ENCODE peak calls at places on chromosome 9, in five cellular contexts. S is CD8-positive, alpha-beta T cell; O is right cardiac atrium; N is colonic mucosa; V is HepG2. I is an unnamed sample.

GRCh38 chr9:8826281-8826680 is 1026.7 kb upstream of the DMAC1 start:
- DNase-seq in N (no peak), S (no peak), O (no peak), V (no peak), I (no peak)

GRCh38 chr9:132078369-132079356 is 1.0 kb downstream of the MED27 start:
- DNase-seq in O (no peak), V (no peak), S (no peak), N (peak; percentile 24), I (no peak)

GRCh38 chr9:98375138-98375726 is 119.8 kb upstream of the TBC1D2 start:
- DNase-seq in O (no peak), N (no peak), S (no peak), V (no peak), I (no peak)

GRCh38 chr9:109422641-109423040 is 75.5 kb downstream of the PTPN3 start:
- DNase-seq in S (no peak), O (no peak), V (no peak), N (no peak), I (no peak)

GRCh38 chr9:82535432-82535998 is 527.4 kb downstream of the RASEF start:
- DNase-seq in S (no peak), N (no peak), V (no peak), O (no peak), I (no peak)

GRCh38 chr9:15295761-15296405 is 11.1 kb downstream of the TTC39B start:
- DNase-seq in S (no peak), N (peak; percentile 44), V (peak; percentile 42), O (no peak), I (no peak)

GRCh38 chr9:5851445-5851844 is 18.5 kb upstream of the ERMP1 start:
- DNase-seq in O (no peak), N (peak; percentile 40), S (no peak), V (no peak), I (no peak)

GRCh38 chr9:100428871-100429654 is 2.1 kb downstream of the MSANTD3 start:
- DNase-seq in S (no peak), N (no peak), V (peak; percentile 89), O (no peak), I (no peak)

GRCh38 chr9:34124103-34124502 is 2.4 kb downstream of the DCAF12 start:
- DNase-seq in N (no peak), S (no peak), V (no peak), O (no peak), I (no peak)

GRCh38 chr9:136083558-136084190 is 11.4 kb downstream of the NACC2 start:
- DNase-seq in O (peak; percentile 39), N (no peak), S (no peak), V (no peak), I (no peak)

GRCh38 chr9:89538874-89539273 is 41.0 kb upstream of the SEMA4D start:
- DNase-seq in O (no peak), V (no peak), S (no peak), N (no peak), I (no peak)

GRCh38 chr9:137757613-137758029 is 120.0 kb upstream of the CACNA1B start:
- DNase-seq in S (no peak), V (no peak), O (no peak), N (no peak), I (no peak)
- H3K9me3 ChIP-seq in S (no peaks in the 10 kb centered on the region), V (no peaks in the 10 kb centered on the region), O (no peaks in the 10 kb centered on the region), N (no peaks in the 10 kb centered on the region), I (no peaks in the 10 kb centered on the region)

GRCh38 chr9:78272307-78272706 is 24.6 kb upstream of the PSAT1 start:
- DNase-seq in V (no peak), N (no peak), S (no peak), O (no peak), I (no peak)
- H3K9me3 ChIP-seq in V (no peaks in the 10 kb centered on the region), N (no peaks in the 10 kb centered on the region), S (no peaks in the 10 kb centered on the region), O (no peaks in the 10 kb centered on the region), I (no peaks in the 10 kb centered on the region)

DNA sequence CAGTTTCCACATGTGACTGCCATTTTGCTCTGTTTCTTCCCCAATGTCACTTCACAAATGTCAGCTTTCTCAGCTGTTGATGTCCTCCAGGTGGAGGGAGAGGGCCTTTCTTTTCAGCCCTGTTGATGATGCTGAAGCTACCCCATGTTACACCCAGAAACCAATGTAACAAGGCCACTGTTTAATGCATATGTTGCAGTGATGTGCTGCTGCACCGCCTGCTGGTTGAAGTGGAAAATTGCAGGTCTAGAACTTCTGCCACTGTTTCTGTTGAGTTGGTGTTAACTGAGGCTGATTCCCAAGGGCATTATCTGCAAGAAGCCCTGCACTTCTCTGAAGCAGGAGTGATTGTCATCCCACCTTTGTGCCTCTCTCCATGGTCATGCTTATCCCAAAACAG is 428.4 kb downstream of the KDM4C start:
- DNase-seq in V (peak; percentile 16), S (no peak), N (peak; percentile 25), O (no peak), I (no peak)
- H3K9me3 ChIP-seq in V (peaks cover 4% of the 10 kb centered on the region), S (no peaks in the 10 kb centered on the region), N (no peaks in the 10 kb centered on the region), O (no peaks in the 10 kb centered on the region), I (no peaks in the 10 kb centered on the region)

DNA sequence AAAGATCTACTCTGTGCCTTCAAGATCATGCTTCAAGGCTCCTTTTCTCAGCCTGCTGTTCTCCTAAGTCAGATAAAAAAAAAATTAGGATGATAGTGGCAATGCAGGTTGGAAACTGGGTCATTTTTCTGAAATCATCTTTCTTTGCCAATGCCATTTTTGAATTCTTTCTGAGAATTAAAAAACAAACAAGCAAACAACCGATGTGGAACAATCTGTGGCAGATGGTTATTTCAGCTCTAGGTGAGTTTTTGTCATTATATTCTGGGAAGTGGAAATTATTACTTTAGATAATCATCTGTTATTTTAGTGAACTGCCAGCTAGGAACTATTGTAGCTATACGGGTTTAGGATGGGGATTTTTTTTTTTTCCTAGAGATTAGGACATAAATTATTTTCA is 129.7 kb downstream of the NTRK2 start:
- DNase-seq in O (no peak), V (no peak), N (no peak), S (no peak), I (no peak)
- H3K9me3 ChIP-seq in O (no peaks in the 10 kb centered on the region), V (no peaks in the 10 kb centered on the region), N (no peaks in the 10 kb centered on the region), S (no peaks in the 10 kb centered on the region), I (no peaks in the 10 kb centered on the region)

GRCh38 chr9:35180801-35181200 is 19.0 kb downstream of the UNC13B start:
- DNase-seq in N (no peak), V (no peak), O (no peak), S (no peak), I (no peak)
- H3K9me3 ChIP-seq in N (no peaks in the 10 kb centered on the region), V (no peaks in the 10 kb centered on the region), O (no peaks in the 10 kb centered on the region), S (no peaks in the 10 kb centered on the region), I (no peaks in the 10 kb centered on the region)